ENCODE peak calls at places on chromosomes 7 and 10, in six cellular contexts. Q is anterior cingulate cortex, C is nephron progenitor cell, T is cardiac fibroblast, R is amniotic epithelial cell, F is A172. I is an unnamed sample.

GRCh38 chr10:16545126-16545736 is 23.6 kb upstream of the C1QL3 start:
- DNase-seq in T (peak), Q (no peak), R (peak), F (peak), C (peak), I (no peak)

GRCh38 chr10:112525215-112525614 is 78.2 kb downstream of the VTI1A start:
- DNase-seq in C (no peak), R (peak), F (peak), T (peak), Q (no peak), I (no peak)

GRCh38 chr7:151428393-151429231 is 11.3 kb downstream of the CRYGN start:
- DNase-seq in C (peak), F (peak), T (no peak), R (peak), Q (peak), I (no peak)

GRCh38 chr10:127649642-127650041 is 87.3 kb upstream of the FOXI2 start:
- DNase-seq in R (no peak), F (peak), C (peak), T (no peak), Q (no peak), I (no peak)

GRCh38 chr10:15897282-15897681 is 37.0 kb upstream of the MINDY3 start:
- DNase-seq in Q (no peak), F (peak), C (no peak), T (peak), R (peak), I (no peak)

GRCh38 chr10:109977382-109977806 is 30.4 kb upstream of the ADD3 start:
- DNase-seq in C (no peak), Q (no peak), F (no peak), T (peak), R (no peak), I (no peak)

GRCh38 chr10:1488970-1489548 is 248.3 kb downstream of the ADARB2 start:
- DNase-seq in Q (no peak), T (no peak), R (no peak), F (no peak), C (no peak), I (no peak)

GRCh38 chr10:26739087-26739631 is 41.7 kb downstream of the PDSS1 start:
- DNase-seq in F (no peak), C (no peak), R (no peak), Q (no peak), T (no peak), I (no peak)

GRCh38 chr7:91280180-91280579 is 15.9 kb downstream of the FZD1 start:
- DNase-seq in C (no peak), F (peak), T (no peak), Q (no peak), R (no peak), I (no peak)

GRCh38 chr7:16428672-16429071 is 7.3 kb upstream of the CRPPA start:
- DNase-seq in C (no peak), T (peak), F (peak), Q (no peak), R (peak), I (no peak)

GRCh38 chr10:25600651-25601050 is 333.4 kb upstream of the MYO3A start:
- DNase-seq in T (no peak), R (peak), Q (no peak), C (no peak), F (no peak), I (no peak)

GRCh38 chr7:30694218-30694745 is 12.0 kb upstream of the CRHR2 start:
- DNase-seq in F (no peak), R (no peak), T (no peak), C (no peak), Q (no peak), I (no peak)

GRCh38 chr7:55366461-55367138 is 1.5 kb downstream of the LANCL2 start:
- DNase-seq in R (peak), F (peak), Q (no peak), C (peak), T (peak), I (no peak)

GRCh38 chr10:93219347-93219746 is 145.7 kb downstream of the CYP26A1 start:
- DNase-seq in T (no peak), F (no peak), R (peak), C (no peak), Q (no peak), I (no peak)

GRCh38 chr10:506451-507354 is 182.8 kb downstream of the DIP2C start:
- DNase-seq in Q (no peak), F (no peak), R (no peak), T (no peak), C (no peak), I (no peak)

GRCh38 chr10:111875760-111876159 is 307.8 kb downstream of the GPAM start:
- DNase-seq in Q (no peak), F (no peak), T (peak), C (no peak), R (no peak), I (no peak)

GRCh38 chr7:3207387-3207786 is 93.7 kb upstream of the SDK1 start:
- DNase-seq in C (no peak), Q (no peak), R (no peak), F (no peak), T (no peak), I (no peak)

GRCh38 chr7:137882261-137882668 is 35.5 kb upstream of the DGKI start:
- DNase-seq in C (no peak), R (peak), F (peak), T (peak), Q (no peak), I (no peak)